ENCODE peak calls at places on chromosomes 5 and 9, in six cellular contexts. U is stomach; H is activated CD4-positive, alpha-beta T cell treated with anti-CD3 and anti-CD28 coated beads for 4 hours; W is stimulated activated CD4-positive, alpha-beta T cell treated with anti-CD3 and anti-CD28 coated beads, Interleukin-1b, Interleukin-23, amount 100 ng/mL, for 1 hour; L is GM18507; G is occipital lobe. A is an unnamed sample.

GRCh38 chr5:2986301-2986700 is 234.8 kb upstream of the IRX2 start:
- DNase-seq in U (no peak), L (no peak), W (no peak), G (no peak), H (no peak), A (no peak)

GRCh38 chr5:51388488-51389325 is 5.5 kb downstream of the ISL1 start:
- DNase-seq in H (no peak), G (no peak), U (no peak), W (no peak), L (no peak), A (no peak)

GRCh38 chr5:69048233-69048632 is 45.6 kb upstream of the SLC30A5 start:
- DNase-seq in W (no peak), H (no peak), G (no peak), U (no peak), L (no peak), A (no peak)

GRCh38 chr5:72841756-72842535 is 25.5 kb downstream of the TNPO1 start:
- DNase-seq in W (no peak), U (no peak), G (no peak), L (no peak), H (no peak), A (no peak)

GRCh38 chr9:104247899-104248460 is 153.9 kb downstream of the SMC2 start:
- DNase-seq in H (no peak), L (no peak), W (no peak), U (no peak), G (no peak), A (no peak)

GRCh38 chr9:29668732-29669131 is 2095.5 kb upstream of the C9orf72 start:
- DNase-seq in U (no peak), G (no peak), L (no peak), W (no peak), H (no peak), A (no peak)

GRCh38 chr5:154603978-154604679 is 126.1 kb upstream of the HAND1 start:
- DNase-seq in G (no peak), L (no peak), U (no peak), H (no peak), W (no peak), A (no peak)

GRCh38 chr5:6056280-6056679 is 322.1 kb downstream of the MED10 start:
- DNase-seq in L (no peak), H (no peak), W (no peak), G (no peak), U (no peak), A (no peak)

GRCh38 chr5:150302301-150303069 is at the start of gene ARSI:
- DNase-seq in H (no peak), L (no peak), U (no peak), G (no peak), W (no peak), A (no peak)

GRCh38 chr5:14491505-14491904 is 90.1 kb upstream of the OTULINL start:
- DNase-seq in G (no peak), W (no peak), L (no peak), H (no peak), U (no peak), A (no peak)

GRCh38 chr5:147949711-147950573 is 43.6 kb upstream of the C5orf46 start:
- DNase-seq in W (no peak), U (no peak), L (peak), H (no peak), G (no peak), A (peak)

GRCh38 chr5:72242796-72243475 is 77.1 kb downstream of the MRPS27 start:
- DNase-seq in H (no peak), L (no peak), U (no peak), G (no peak), W (no peak), A (no peak)

GRCh38 chr9:34809504-34810186 is 99.7 kb upstream of the CCL21 start:
- DNase-seq in U (no peak), G (no peak), H (no peak), L (no peak), W (no peak), A (no peak)

A was measured in D721Med.